ENCODE peak calls at places on chromosomes 1 and 21, in eight cellular contexts. S, J, D, H, B, Q, K and T are unnamed samples.

GRCh38 chr1:78408830-78409229 is 81.9 kb upstream of the PTGFR start:
- DNase-seq in S (no peak), J (no peak), D (peak), H (peak), B (no peak), Q (no peak), K (no peak), T (no peak)

GRCh38 chr1:203644661-203645510 is 18.3 kb downstream of the ATP2B4 start:
- DNase-seq in S (no peak), J (peak), D (no peak), H (peak), B (no peak), Q (no peak), K (no peak), T (no peak)

GRCh38 chr1:159483501-159483900 is 44.0 kb downstream of the OR10J1 start:
- DNase-seq in S (no peak), J (no peak), D (no peak), H (no peak), B (no peak), Q (no peak), K (no peak), T (peak)

GRCh38 chr21:38956791-38957571 is 151.3 kb downstream of the ETS2 start:
- DNase-seq in S (no peak), J (no peak), D (no peak), H (peak), B (no peak), Q (no peak), K (no peak), T (peak)

GRCh38 chr1:184299076-184299790 is 87.6 kb upstream of the C1orf21 start:
- DNase-seq in S (no peak), J (peak), D (no peak), H (no peak), B (peak), Q (peak), K (no peak), T (peak)

GRCh38 chr1:37673920-37674319 is 18.4 kb upstream of the CDCA8 start:
- DNase-seq in S (no peak), J (no peak), D (no peak), H (no peak), B (no peak), Q (no peak), K (no peak), T (no peak)

GRCh38 chr1:222618880-222619321 is 1.0 kb downstream of the MIA3 start:
- DNase-seq in S (peak), J (peak), D (no peak), H (no peak), B (peak), Q (no peak), K (peak), T (peak)

GRCh38 chr1:204716687-204717086 is 31.1 kb upstream of the LRRN2 start:
- DNase-seq in S (no peak), J (no peak), D (no peak), H (no peak), B (no peak), Q (no peak), K (no peak), T (no peak)

GRCh38 chr1:211939876-211940468 is 95.4 kb downstream of the INTS7 start:
- DNase-seq in S (no peak), J (no peak), D (no peak), H (no peak), B (no peak), Q (no peak), K (no peak), T (no peak)

GRCh38 chr1:183248989-183249691 is 63.1 kb downstream of the LAMC2 start:
- DNase-seq in S (no peak), J (no peak), D (no peak), H (no peak), B (no peak), Q (no peak), K (no peak), T (no peak)

GRCh38 chr1:225458222-225458631 is 30.4 kb upstream of the LBR start:
- DNase-seq in S (no peak), J (peak), D (no peak), H (no peak), B (peak), Q (no peak), K (no peak), T (peak)

GRCh38 chr1:101235696-101236545 is 898 bp upstream of the S1PR1 start:
- DNase-seq in S (peak), J (peak), D (no peak), H (peak), B (peak), Q (no peak), K (peak), T (peak)
- TF ChIP-seq CTCF in S (no peak), J (no peak), D (no peak), H (no peak), B (peak), Q (no peak), K (no peak), T (no peak)

GRCh38 chr1:87781589-87781988 is 452.9 kb downstream of the LMO4 start:
- DNase-seq in S (no peak), J (no peak), D (no peak), H (no peak), B (no peak), Q (no peak), K (no peak), T (no peak)
- TF ChIP-seq CTCF in S (no peak), J (no peak), D (no peak), H (no peak), B (no peak), Q (no peak), K (no peak), T (no peak)

GRCh38 chr1:87325982-87326738 is 2.5 kb upstream of the LMO4 start:
- DNase-seq in S (peak), J (peak), D (no peak), H (peak), B (peak), Q (peak), K (no peak), T (peak)
- TF ChIP-seq CTCF in S (peak), J (peak), D (peak), H (peak), B (peak), Q (peak), K (peak), T (peak)

GRCh38 chr21:33231526-33231925 is 1.8 kb downstream of the IFNAR2 start:
- DNase-seq in S (no peak), J (no peak), D (no peak), H (no peak), B (no peak), Q (no peak), K (no peak), T (no peak)

GRCh38 chr21:33230518-33231324 is 983 bp downstream of the IFNAR2 start:
- DNase-seq in S (peak), J (peak), D (no peak), H (peak), B (peak), Q (peak), K (peak), T (peak)

GRCh38 chr21:33234618-33235520 is 5.1 kb downstream of the IFNAR2 start:
- DNase-seq in S (no peak), J (no peak), D (no peak), H (no peak), B (no peak), Q (no peak), K (no peak), T (no peak)

GRCh38 chr21:33229776-33230517 is at the start of gene IFNAR2:
- DNase-seq in S (peak), J (peak), D (peak), H (peak), B (peak), Q (no peak), K (peak), T (peak)

GRCh38 chr21:33232640-33233039 is 2.9 kb downstream of the IFNAR2 start:
- DNase-seq in S (no peak), J (no peak), D (no peak), H (no peak), B (no peak), Q (no peak), K (no peak), T (no peak)
- TF ChIP-seq CTCF in S (no peak), J (no peak), D (no peak), H (no peak), B (no peak), Q (no peak), K (no peak), T (no peak)

DNA sequence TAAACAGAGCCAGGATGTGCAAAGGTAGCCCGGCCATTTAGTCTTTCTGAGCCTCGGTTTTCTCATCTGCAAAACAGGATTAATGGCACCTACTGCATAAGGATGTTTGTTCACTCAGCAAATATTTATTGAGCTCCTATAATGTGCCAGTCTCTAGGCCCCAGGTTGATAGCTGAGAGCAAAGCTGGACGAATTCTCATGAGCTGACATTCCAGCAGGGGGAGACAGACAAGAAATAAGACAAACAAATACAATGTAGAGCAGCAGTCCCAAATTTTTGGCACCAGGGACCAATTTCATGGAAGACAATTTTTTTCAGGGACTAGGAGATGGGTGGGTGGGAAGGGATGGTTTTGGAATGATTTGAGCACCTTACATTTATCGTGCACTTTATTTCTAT is 74.3 kb upstream of the PAX7 start:
- DNase-seq in S (no peak), J (peak), D (no peak), H (no peak), B (peak), Q (no peak), K (no peak), T (peak)
- TF ChIP-seq CTCF in S (peak), J (peak), D (no peak), H (no peak), B (peak), Q (peak), K (peak), T (peak)

DNA sequence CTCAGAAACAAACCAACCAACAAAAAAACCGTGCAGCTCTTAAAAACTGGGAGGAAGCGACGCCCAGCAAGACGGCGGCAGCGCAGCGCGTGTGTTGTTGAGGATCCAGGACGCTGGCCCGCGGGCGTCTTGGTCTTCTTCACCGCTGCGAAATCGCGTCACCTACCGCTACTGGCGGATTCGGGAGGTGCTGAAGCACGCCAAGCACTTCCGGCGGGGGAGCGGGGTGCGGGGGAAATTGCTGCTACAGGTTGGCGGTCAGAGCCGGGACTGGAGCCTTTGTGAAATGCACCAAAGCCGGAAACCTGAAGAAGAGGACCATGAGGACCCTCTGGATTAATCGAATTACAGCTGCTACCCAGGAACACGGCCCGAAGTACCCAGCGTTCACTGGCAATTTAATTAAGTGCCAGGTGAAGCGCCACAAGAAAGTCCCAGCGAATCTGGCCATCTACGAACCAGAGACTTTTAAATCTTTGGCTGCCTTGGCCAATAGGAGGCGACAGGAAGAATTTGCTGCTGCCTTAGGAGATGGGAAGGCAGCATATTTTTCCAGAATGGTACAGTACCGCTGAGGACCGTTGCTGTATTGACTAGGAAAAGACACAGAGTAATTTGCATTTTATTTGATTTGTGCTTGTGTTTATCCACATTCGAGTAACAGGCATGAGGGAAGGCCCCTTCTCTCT is 11.9 kb upstream of the RIPPLY3 start:
- DNase-seq in S (no peak), J (no peak), D (no peak), H (no peak), B (peak), Q (no peak), K (no peak), T (no peak)
- TF ChIP-seq CTCF in S (no peak), J (peak), D (no peak), H (no peak), B (peak), Q (no peak), K (no peak), T (no peak)

GRCh38 chr21:42073140-42074099 is 2.3 kb downstream of the UMODL1 start:
- DNase-seq in S (no peak), J (peak), D (no peak), H (no peak), B (no peak), Q (no peak), K (no peak), T (no peak)
- TF ChIP-seq CTCF in S (no peak), J (peak), D (no peak), H (no peak), B (peak), Q (peak), K (no peak), T (no peak)